ENCODE peak calls at places on chromosomes 4 and X, in eight cellular contexts. One of them, this sample, is unnamed.

GRCh38 chr4:140078366-140078765 is 75.6 kb downstream of the MAML3 start:
- DNase-seq in H54: no peak
- DNase-seq in LNCaP clone FGC: no peak
- DNase-seq in activated CD8-positive, alpha-beta memory T cell treated with anti-CD3 and anti-CD28 coated beads for 1 hour: no peak
- DNase-seq in stimulated activated CD4-positive, alpha-beta T cell treated with anti-CD3 and anti-CD28 coated beads, Interleukin-4, amount 100 ng/mL, for 48 hours: no peak
- DNase-seq in activated naive CD4-positive, alpha-beta T cell treated with Interleukin-2 at 50 U/mL for 16 hours: no peak
- DNase-seq in HT-29: no peak
- DNase-seq in cardiac muscle cell: peak
- DNase-seq in this sample: no peak

GRCh38 chrX:40261955-40262596 is 164.3 kb upstream of the BCOR start:
- DNase-seq in cardiac muscle cell: peak
- DNase-seq in H54: no peak
- DNase-seq in HT-29: no peak
- DNase-seq in LNCaP clone FGC: no peak
- DNase-seq in activated CD8-positive, alpha-beta memory T cell treated with anti-CD3 and anti-CD28 coated beads for 1 hour: no peak
- DNase-seq in stimulated activated CD4-positive, alpha-beta T cell treated with anti-CD3 and anti-CD28 coated beads, Interleukin-4, amount 100 ng/mL, for 48 hours: no peak
- DNase-seq in activated naive CD4-positive, alpha-beta T cell treated with Interleukin-2 at 50 U/mL for 16 hours: no peak
- DNase-seq in this sample: no peak

GRCh38 chrX:129544780-129545179 is 4.7 kb downstream of the OCRL start:
- DNase-seq in LNCaP clone FGC: no peak
- DNase-seq in cardiac muscle cell: no peak
- DNase-seq in HT-29: no peak
- DNase-seq in activated CD8-positive, alpha-beta memory T cell treated with anti-CD3 and anti-CD28 coated beads for 1 hour: no peak
- DNase-seq in H54: no peak
- DNase-seq in stimulated activated CD4-positive, alpha-beta T cell treated with anti-CD3 and anti-CD28 coated beads, Interleukin-4, amount 100 ng/mL, for 48 hours: no peak
- DNase-seq in activated naive CD4-positive, alpha-beta T cell treated with Interleukin-2 at 50 U/mL for 16 hours: no peak
- DNase-seq in this sample: no peak

GRCh38 chr4:18844726-18845125 is 823.2 kb upstream of the LCORL start:
- DNase-seq in activated CD8-positive, alpha-beta memory T cell treated with anti-CD3 and anti-CD28 coated beads for 1 hour: no peak
- DNase-seq in cardiac muscle cell: no peak
- DNase-seq in activated naive CD4-positive, alpha-beta T cell treated with Interleukin-2 at 50 U/mL for 16 hours: no peak
- DNase-seq in stimulated activated CD4-positive, alpha-beta T cell treated with anti-CD3 and anti-CD28 coated beads, Interleukin-4, amount 100 ng/mL, for 48 hours: no peak
- DNase-seq in HT-29: no peak
- DNase-seq in LNCaP clone FGC: no peak
- DNase-seq in H54: no peak
- DNase-seq in this sample: no peak

GRCh38 chr4:37725718-37726117 is 39.5 kb upstream of the RELL1 start:
- DNase-seq in LNCaP clone FGC: no peak
- DNase-seq in stimulated activated CD4-positive, alpha-beta T cell treated with anti-CD3 and anti-CD28 coated beads, Interleukin-4, amount 100 ng/mL, for 48 hours: no peak
- DNase-seq in cardiac muscle cell: no peak
- DNase-seq in activated naive CD4-positive, alpha-beta T cell treated with Interleukin-2 at 50 U/mL for 16 hours: no peak
- DNase-seq in HT-29: no peak
- DNase-seq in activated CD8-positive, alpha-beta memory T cell treated with anti-CD3 and anti-CD28 coated beads for 1 hour: no peak
- DNase-seq in H54: no peak
- DNase-seq in this sample: no peak

GRCh38 chr4:39014028-39014427 is 18.2 kb downstream of the TMEM156 start:
- DNase-seq in H54: no peak
- DNase-seq in activated naive CD4-positive, alpha-beta T cell treated with Interleukin-2 at 50 U/mL for 16 hours: no peak
- DNase-seq in activated CD8-positive, alpha-beta memory T cell treated with anti-CD3 and anti-CD28 coated beads for 1 hour: no peak
- DNase-seq in cardiac muscle cell: no peak
- DNase-seq in LNCaP clone FGC: no peak
- DNase-seq in HT-29: no peak
- DNase-seq in stimulated activated CD4-positive, alpha-beta T cell treated with anti-CD3 and anti-CD28 coated beads, Interleukin-4, amount 100 ng/mL, for 48 hours: no peak
- DNase-seq in this sample: no peak

GRCh38 chr4:71783972-71784371 is at the start of gene GC:
- DNase-seq in activated CD8-positive, alpha-beta memory T cell treated with anti-CD3 and anti-CD28 coated beads for 1 hour: no peak
- DNase-seq in H54: no peak
- DNase-seq in cardiac muscle cell: no peak
- DNase-seq in stimulated activated CD4-positive, alpha-beta T cell treated with anti-CD3 and anti-CD28 coated beads, Interleukin-4, amount 100 ng/mL, for 48 hours: no peak
- DNase-seq in HT-29: no peak
- DNase-seq in LNCaP clone FGC: no peak
- DNase-seq in activated naive CD4-positive, alpha-beta T cell treated with Interleukin-2 at 50 U/mL for 16 hours: no peak
- DNase-seq in this sample: no peak

GRCh38 chr4:82601242-82602015 is 39.6 kb upstream of the TMEM150C start:
- DNase-seq in H54: no peak
- DNase-seq in activated naive CD4-positive, alpha-beta T cell treated with Interleukin-2 at 50 U/mL for 16 hours: no peak
- DNase-seq in activated CD8-positive, alpha-beta memory T cell treated with anti-CD3 and anti-CD28 coated beads for 1 hour: no peak
- DNase-seq in HT-29: no peak
- DNase-seq in LNCaP clone FGC: no peak
- DNase-seq in stimulated activated CD4-positive, alpha-beta T cell treated with anti-CD3 and anti-CD28 coated beads, Interleukin-4, amount 100 ng/mL, for 48 hours: no peak
- DNase-seq in cardiac muscle cell: peak
- DNase-seq in this sample: no peak

GRCh38 chr4:5052726-5053425 is 1.6 kb downstream of the STK32B start:
- DNase-seq in H54: no peak
- DNase-seq in stimulated activated CD4-positive, alpha-beta T cell treated with anti-CD3 and anti-CD28 coated beads, Interleukin-4, amount 100 ng/mL, for 48 hours: no peak
- DNase-seq in HT-29: no peak
- DNase-seq in cardiac muscle cell: no peak
- DNase-seq in activated naive CD4-positive, alpha-beta T cell treated with Interleukin-2 at 50 U/mL for 16 hours: no peak
- DNase-seq in activated CD8-positive, alpha-beta memory T cell treated with anti-CD3 and anti-CD28 coated beads for 1 hour: no peak
- DNase-seq in LNCaP clone FGC: no peak
- DNase-seq in this sample: no peak

GRCh38 chr4:2849267-2850140 is 5.9 kb downstream of the ADD1 start:
- DNase-seq in H54: no peak
- DNase-seq in LNCaP clone FGC: no peak
- DNase-seq in HT-29: no peak
- DNase-seq in activated CD8-positive, alpha-beta memory T cell treated with anti-CD3 and anti-CD28 coated beads for 1 hour: no peak
- DNase-seq in cardiac muscle cell: no peak
- DNase-seq in stimulated activated CD4-positive, alpha-beta T cell treated with anti-CD3 and anti-CD28 coated beads, Interleukin-4, amount 100 ng/mL, for 48 hours: no peak
- DNase-seq in activated naive CD4-positive, alpha-beta T cell treated with Interleukin-2 at 50 U/mL for 16 hours: no peak
- DNase-seq in this sample: no peak

GRCh38 chr4:108846568-108846967 is 83.7 kb upstream of the ETNPPL start:
- DNase-seq in activated naive CD4-positive, alpha-beta T cell treated with Interleukin-2 at 50 U/mL for 16 hours: no peak
- DNase-seq in HT-29: no peak
- DNase-seq in stimulated activated CD4-positive, alpha-beta T cell treated with anti-CD3 and anti-CD28 coated beads, Interleukin-4, amount 100 ng/mL, for 48 hours: no peak
- DNase-seq in H54: no peak
- DNase-seq in cardiac muscle cell: no peak
- DNase-seq in LNCaP clone FGC: no peak
- DNase-seq in activated CD8-positive, alpha-beta memory T cell treated with anti-CD3 and anti-CD28 coated beads for 1 hour: no peak
- DNase-seq in this sample: no peak

GRCh38 chrX:554271-554670 is 76.3 kb upstream of the SHOX start:
- DNase-seq in LNCaP clone FGC: no peak
- DNase-seq in HT-29: no peak
- DNase-seq in stimulated activated CD4-positive, alpha-beta T cell treated with anti-CD3 and anti-CD28 coated beads, Interleukin-4, amount 100 ng/mL, for 48 hours: no peak
- DNase-seq in activated CD8-positive, alpha-beta memory T cell treated with anti-CD3 and anti-CD28 coated beads for 1 hour: no peak
- DNase-seq in activated naive CD4-positive, alpha-beta T cell treated with Interleukin-2 at 50 U/mL for 16 hours: no peak
- DNase-seq in cardiac muscle cell: no peak
- DNase-seq in H54: no peak
- DNase-seq in this sample: no peak

GRCh38 chrX:475926-476723 is 89.4 kb upstream of the PPP2R3B start:
- DNase-seq in cardiac muscle cell: no peak
- DNase-seq in LNCaP clone FGC: no peak
- DNase-seq in stimulated activated CD4-positive, alpha-beta T cell treated with anti-CD3 and anti-CD28 coated beads, Interleukin-4, amount 100 ng/mL, for 48 hours: no peak
- DNase-seq in activated CD8-positive, alpha-beta memory T cell treated with anti-CD3 and anti-CD28 coated beads for 1 hour: no peak
- DNase-seq in HT-29: no peak
- DNase-seq in activated naive CD4-positive, alpha-beta T cell treated with Interleukin-2 at 50 U/mL for 16 hours: no peak
- DNase-seq in H54: no peak
- DNase-seq in this sample: no peak

GRCh38 chrX:135520022-135520552 is 373 bp upstream of the INTS6L start:
- DNase-seq in activated naive CD4-positive, alpha-beta T cell treated with Interleukin-2 at 50 U/mL for 16 hours: no peak
- DNase-seq in H54: no peak
- DNase-seq in stimulated activated CD4-positive, alpha-beta T cell treated with anti-CD3 and anti-CD28 coated beads, Interleukin-4, amount 100 ng/mL, for 48 hours: no peak
- DNase-seq in HT-29: no peak
- DNase-seq in cardiac muscle cell: peak
- DNase-seq in activated CD8-positive, alpha-beta memory T cell treated with anti-CD3 and anti-CD28 coated beads for 1 hour: no peak
- DNase-seq in LNCaP clone FGC: no peak
- DNase-seq in this sample: no peak

GRCh38 chrX:21661316-21661715 is 3.2 kb upstream of the KLHL34 start:
- DNase-seq in HT-29: no peak
- DNase-seq in LNCaP clone FGC: no peak
- DNase-seq in H54: no peak
- DNase-seq in cardiac muscle cell: no peak
- DNase-seq in activated naive CD4-positive, alpha-beta T cell treated with Interleukin-2 at 50 U/mL for 16 hours: no peak
- DNase-seq in activated CD8-positive, alpha-beta memory T cell treated with anti-CD3 and anti-CD28 coated beads for 1 hour: no peak
- DNase-seq in stimulated activated CD4-positive, alpha-beta T cell treated with anti-CD3 and anti-CD28 coated beads, Interleukin-4, amount 100 ng/mL, for 48 hours: no peak
- DNase-seq in this sample: no peak

GRCh38 chr4:74670583-74670982 is 123.7 kb downstream of the BTC start:
- DNase-seq in LNCaP clone FGC: no peak
- DNase-seq in HT-29: no peak
- DNase-seq in activated CD8-positive, alpha-beta memory T cell treated with anti-CD3 and anti-CD28 coated beads for 1 hour: no peak
- DNase-seq in cardiac muscle cell: peak
- DNase-seq in activated naive CD4-positive, alpha-beta T cell treated with Interleukin-2 at 50 U/mL for 16 hours: no peak
- DNase-seq in stimulated activated CD4-positive, alpha-beta T cell treated with anti-CD3 and anti-CD28 coated beads, Interleukin-4, amount 100 ng/mL, for 48 hours: no peak
- DNase-seq in H54: no peak
- DNase-seq in this sample: no peak

GRCh38 chrX:45295587-45295986 is 94.9 kb upstream of the DIPK2B start:
- DNase-seq in HT-29: peak
- DNase-seq in LNCaP clone FGC: peak
- DNase-seq in H54: no peak
- DNase-seq in stimulated activated CD4-positive, alpha-beta T cell treated with anti-CD3 and anti-CD28 coated beads, Interleukin-4, amount 100 ng/mL, for 48 hours: no peak
- DNase-seq in activated CD8-positive, alpha-beta memory T cell treated with anti-CD3 and anti-CD28 coated beads for 1 hour: no peak
- DNase-seq in activated naive CD4-positive, alpha-beta T cell treated with Interleukin-2 at 50 U/mL for 16 hours: no peak
- DNase-seq in cardiac muscle cell: peak
- DNase-seq in this sample: no peak